ENCODE peak calls at places on chromosomes 16 and 17, in eight cellular contexts. One of them, this sample, is unnamed.

GRCh38 chr16:80314042-80314441 is 226.8 kb upstream of the DYNLRB2 start:
- DNase-seq in kidney: no peak
- DNase-seq in H7: no peak
- DNase-seq in AG04450: no peak
- DNase-seq in NCI-H1436 treated with DMSO at 0.1 percent for 48 hours: no peak
- DNase-seq in nucleus accumbens: no peak
- DNase-seq in Right ventricle myocardium superior: no peak
- DNase-seq in upper lobe of right lung: no peak
- DNase-seq in this sample: no peak

GRCh38 chr17:17141860-17142552 is 64.1 kb downstream of the PLD6 start:
- DNase-seq in kidney: no peak
- DNase-seq in H7: peak
- DNase-seq in AG04450: no peak
- DNase-seq in NCI-H1436 treated with DMSO at 0.1 percent for 48 hours: no peak
- DNase-seq in nucleus accumbens: peak
- DNase-seq in Right ventricle myocardium superior: peak
- DNase-seq in upper lobe of right lung: no peak
- DNase-seq in this sample: peak

GRCh38 chr16:67884-68789 is 4.3 kb downstream of the RHBDF1 start:
- DNase-seq in kidney: peak
- DNase-seq in H7: no peak
- DNase-seq in AG04450: no peak
- DNase-seq in NCI-H1436 treated with DMSO at 0.1 percent for 48 hours: no peak
- DNase-seq in nucleus accumbens: no peak
- DNase-seq in Right ventricle myocardium superior: peak
- DNase-seq in upper lobe of right lung: no peak
- DNase-seq in this sample: no peak

GRCh38 chr17:81002409-81003361 is 11.0 kb downstream of the CHMP6 start:
- DNase-seq in kidney: peak
- DNase-seq in H7: peak
- DNase-seq in AG04450: no peak
- DNase-seq in NCI-H1436 treated with DMSO at 0.1 percent for 48 hours: peak
- DNase-seq in nucleus accumbens: no peak
- DNase-seq in Right ventricle myocardium superior: peak
- DNase-seq in upper lobe of right lung: peak
- DNase-seq in this sample: peak

GRCh38 chr17:62652251-62653001 is 25.0 kb downstream of the MRC2 start:
- DNase-seq in kidney: peak
- DNase-seq in H7: peak
- DNase-seq in AG04450: no peak
- DNase-seq in NCI-H1436 treated with DMSO at 0.1 percent for 48 hours: no peak
- DNase-seq in nucleus accumbens: no peak
- DNase-seq in Right ventricle myocardium superior: peak
- DNase-seq in upper lobe of right lung: peak
- DNase-seq in this sample: no peak

GRCh38 chr17:77801545-77802332 is 156.8 kb upstream of the TNRC6C start:
- DNase-seq in kidney: peak
- DNase-seq in H7: no peak
- DNase-seq in AG04450: no peak
- DNase-seq in NCI-H1436 treated with DMSO at 0.1 percent for 48 hours: no peak
- DNase-seq in nucleus accumbens: no peak
- DNase-seq in Right ventricle myocardium superior: no peak
- DNase-seq in upper lobe of right lung: no peak
- DNase-seq in this sample: no peak

GRCh38 chr16:12078405-12079245 is 102.1 kb downstream of the SNX29 start:
- DNase-seq in kidney: no peak
- DNase-seq in H7: no peak
- DNase-seq in AG04450: no peak
- DNase-seq in NCI-H1436 treated with DMSO at 0.1 percent for 48 hours: no peak
- DNase-seq in nucleus accumbens: no peak
- DNase-seq in Right ventricle myocardium superior: no peak
- DNase-seq in upper lobe of right lung: peak
- DNase-seq in this sample: peak

GRCh38 chr16:50806099-50807062 is 64.5 kb downstream of the CYLD start:
- DNase-seq in kidney: peak
- DNase-seq in H7: peak
- DNase-seq in AG04450: peak
- DNase-seq in NCI-H1436 treated with DMSO at 0.1 percent for 48 hours: peak
- DNase-seq in nucleus accumbens: peak
- DNase-seq in Right ventricle myocardium superior: peak
- DNase-seq in upper lobe of right lung: peak
- DNase-seq in this sample: peak

GRCh38 chr17:68204736-68205135 is 43.1 kb upstream of the AMZ2 start:
- DNase-seq in kidney: no peak
- DNase-seq in H7: peak
- DNase-seq in AG04450: no peak
- DNase-seq in NCI-H1436 treated with DMSO at 0.1 percent for 48 hours: no peak
- DNase-seq in nucleus accumbens: no peak
- DNase-seq in Right ventricle myocardium superior: peak
- DNase-seq in upper lobe of right lung: peak
- DNase-seq in this sample: peak

GRCh38 chr17:67126983-67127382 is 82.6 kb downstream of the CACNG1 start:
- DNase-seq in kidney: no peak
- DNase-seq in H7: no peak
- DNase-seq in AG04450: no peak
- DNase-seq in NCI-H1436 treated with DMSO at 0.1 percent for 48 hours: no peak
- DNase-seq in nucleus accumbens: no peak
- DNase-seq in Right ventricle myocardium superior: no peak
- DNase-seq in upper lobe of right lung: no peak
- DNase-seq in this sample: no peak

GRCh38 chr17:7940034-7940433 is 8.0 kb downstream of the CNTROB start:
- DNase-seq in kidney: no peak
- DNase-seq in H7: no peak
- DNase-seq in AG04450: no peak
- DNase-seq in NCI-H1436 treated with DMSO at 0.1 percent for 48 hours: no peak
- DNase-seq in nucleus accumbens: no peak
- DNase-seq in Right ventricle myocardium superior: no peak
- DNase-seq in upper lobe of right lung: no peak
- DNase-seq in this sample: no peak

GRCh38 chr16:89847056-89847929 is 19.0 kb downstream of the SPIRE2 start:
- DNase-seq in kidney: no peak
- DNase-seq in H7: peak
- DNase-seq in AG04450: no peak
- DNase-seq in NCI-H1436 treated with DMSO at 0.1 percent for 48 hours: no peak
- DNase-seq in nucleus accumbens: no peak
- DNase-seq in Right ventricle myocardium superior: no peak
- DNase-seq in upper lobe of right lung: no peak
- DNase-seq in this sample: no peak

GRCh38 chr17:77245162-77245926 is 104.6 kb downstream of the SEC14L1 start:
- DNase-seq in kidney: peak
- DNase-seq in H7: peak
- DNase-seq in AG04450: no peak
- DNase-seq in NCI-H1436 treated with DMSO at 0.1 percent for 48 hours: no peak
- DNase-seq in nucleus accumbens: no peak
- DNase-seq in Right ventricle myocardium superior: no peak
- DNase-seq in upper lobe of right lung: no peak
- DNase-seq in this sample: no peak

GRCh38 chr17:57919912-57920311 is 35.3 kb downstream of the CUEDC1 start:
- DNase-seq in kidney: no peak
- DNase-seq in H7: no peak
- DNase-seq in AG04450: no peak
- DNase-seq in NCI-H1436 treated with DMSO at 0.1 percent for 48 hours: no peak
- DNase-seq in nucleus accumbens: no peak
- DNase-seq in Right ventricle myocardium superior: no peak
- DNase-seq in upper lobe of right lung: no peak
- DNase-seq in this sample: no peak

GRCh38 chr17:69166957-69167356 is 25.3 kb upstream of the ABCA6 start:
- DNase-seq in kidney: no peak
- DNase-seq in H7: no peak
- DNase-seq in AG04450: no peak
- DNase-seq in NCI-H1436 treated with DMSO at 0.1 percent for 48 hours: no peak
- DNase-seq in nucleus accumbens: no peak
- DNase-seq in Right ventricle myocardium superior: no peak
- DNase-seq in upper lobe of right lung: no peak
- DNase-seq in this sample: no peak

GRCh38 chr17:227581-228222 is 46.3 kb upstream of the DOC2B start:
- DNase-seq in kidney: peak
- DNase-seq in H7: no peak
- DNase-seq in AG04450: no peak
- DNase-seq in NCI-H1436 treated with DMSO at 0.1 percent for 48 hours: no peak
- DNase-seq in nucleus accumbens: no peak
- DNase-seq in Right ventricle myocardium superior: no peak
- DNase-seq in upper lobe of right lung: no peak
- DNase-seq in this sample: peak

GRCh38 chr16:81158964-81159363 is 62.8 kb upstream of the GCSH start:
- DNase-seq in kidney: no peak
- DNase-seq in H7: no peak
- DNase-seq in AG04450: no peak
- DNase-seq in NCI-H1436 treated with DMSO at 0.1 percent for 48 hours: no peak
- DNase-seq in nucleus accumbens: peak
- DNase-seq in Right ventricle myocardium superior: no peak
- DNase-seq in upper lobe of right lung: no peak
- DNase-seq in this sample: no peak

GRCh38 chr16:27671410-27671809 is 121.5 kb downstream of the KATNIP start:
- DNase-seq in kidney: no peak
- DNase-seq in H7: no peak
- DNase-seq in AG04450: no peak
- DNase-seq in NCI-H1436 treated with DMSO at 0.1 percent for 48 hours: no peak
- DNase-seq in nucleus accumbens: no peak
- DNase-seq in Right ventricle myocardium superior: no peak
- DNase-seq in upper lobe of right lung: no peak
- DNase-seq in this sample: no peak

GRCh38 chr17:38456031-38456815 is 28.0 kb downstream of the ARHGAP23 start:
- DNase-seq in kidney: no peak
- DNase-seq in H7: peak
- DNase-seq in AG04450: no peak
- DNase-seq in NCI-H1436 treated with DMSO at 0.1 percent for 48 hours: no peak
- DNase-seq in nucleus accumbens: no peak
- DNase-seq in Right ventricle myocardium superior: no peak
- DNase-seq in upper lobe of right lung: no peak
- DNase-seq in this sample: no peak

GRCh38 chr17:43398724-43399595 is at the start of gene ARL4D:
- DNase-seq in kidney: peak
- DNase-seq in H7: peak
- DNase-seq in AG04450: no peak
- DNase-seq in NCI-H1436 treated with DMSO at 0.1 percent for 48 hours: peak
- DNase-seq in nucleus accumbens: peak
- DNase-seq in Right ventricle myocardium superior: peak
- DNase-seq in upper lobe of right lung: peak
- DNase-seq in this sample: peak

GRCh38 chr17:7695586-7695985 is 7.3 kb downstream of the WRAP53 start:
- DNase-seq in kidney: no peak
- DNase-seq in H7: no peak
- DNase-seq in AG04450: no peak
- DNase-seq in NCI-H1436 treated with DMSO at 0.1 percent for 48 hours: no peak
- DNase-seq in nucleus accumbens: no peak
- DNase-seq in Right ventricle myocardium superior: no peak
- DNase-seq in upper lobe of right lung: no peak
- DNase-seq in this sample: no peak

GRCh38 chr17:65287040-65287439 is 149.9 kb downstream of the RGS9 start:
- DNase-seq in kidney: no peak
- DNase-seq in H7: no peak
- DNase-seq in AG04450: no peak
- DNase-seq in NCI-H1436 treated with DMSO at 0.1 percent for 48 hours: no peak
- DNase-seq in nucleus accumbens: no peak
- DNase-seq in Right ventricle myocardium superior: no peak
- DNase-seq in upper lobe of right lung: no peak
- DNase-seq in this sample: no peak

GRCh38 chr17:6507535-6507934 is 48.8 kb downstream of the PITPNM3 start:
- DNase-seq in kidney: no peak
- DNase-seq in H7: no peak
- DNase-seq in AG04450: peak
- DNase-seq in NCI-H1436 treated with DMSO at 0.1 percent for 48 hours: no peak
- DNase-seq in nucleus accumbens: no peak
- DNase-seq in Right ventricle myocardium superior: no peak
- DNase-seq in upper lobe of right lung: peak
- DNase-seq in this sample: peak

GRCh38 chr17:7548585-7549400 is at the start of gene TNFSF12:
- DNase-seq in kidney: peak
- DNase-seq in H7: peak
- DNase-seq in AG04450: no peak
- DNase-seq in NCI-H1436 treated with DMSO at 0.1 percent for 48 hours: no peak
- DNase-seq in nucleus accumbens: no peak
- DNase-seq in Right ventricle myocardium superior: peak
- DNase-seq in upper lobe of right lung: peak
- DNase-seq in this sample: peak

GRCh38 chr17:55588858-55589257 is 77.6 kb upstream of the SMIM36 start:
- DNase-seq in kidney: no peak
- DNase-seq in H7: no peak
- DNase-seq in AG04450: no peak
- DNase-seq in NCI-H1436 treated with DMSO at 0.1 percent for 48 hours: no peak
- DNase-seq in nucleus accumbens: no peak
- DNase-seq in Right ventricle myocardium superior: no peak
- DNase-seq in upper lobe of right lung: no peak
- DNase-seq in this sample: no peak

GRCh38 chr17:17297217-17297616 is 6.0 kb upstream of the NT5M start:
- DNase-seq in kidney: no peak
- DNase-seq in H7: no peak
- DNase-seq in AG04450: no peak
- DNase-seq in NCI-H1436 treated with DMSO at 0.1 percent for 48 hours: no peak
- DNase-seq in nucleus accumbens: no peak
- DNase-seq in Right ventricle myocardium superior: no peak
- DNase-seq in upper lobe of right lung: no peak
- DNase-seq in this sample: no peak

GRCh38 chr17:39002991-39003715 is 36.0 kb upstream of the FBXO47 start:
- DNase-seq in kidney: peak
- DNase-seq in H7: no peak
- DNase-seq in AG04450: no peak
- DNase-seq in NCI-H1436 treated with DMSO at 0.1 percent for 48 hours: no peak
- DNase-seq in nucleus accumbens: peak
- DNase-seq in Right ventricle myocardium superior: peak
- DNase-seq in upper lobe of right lung: peak
- DNase-seq in this sample: peak

GRCh38 chr16:77674888-77675287 is 47.4 kb upstream of the NUDT7 start:
- DNase-seq in kidney: no peak
- DNase-seq in H7: no peak
- DNase-seq in AG04450: peak
- DNase-seq in NCI-H1436 treated with DMSO at 0.1 percent for 48 hours: no peak
- DNase-seq in nucleus accumbens: no peak
- DNase-seq in Right ventricle myocardium superior: no peak
- DNase-seq in upper lobe of right lung: no peak
- DNase-seq in this sample: no peak

GRCh38 chr17:77802811-77803220 is 155.7 kb upstream of the TNRC6C start:
- DNase-seq in kidney: peak
- DNase-seq in H7: peak
- DNase-seq in AG04450: no peak
- DNase-seq in NCI-H1436 treated with DMSO at 0.1 percent for 48 hours: no peak
- DNase-seq in nucleus accumbens: peak
- DNase-seq in Right ventricle myocardium superior: peak
- DNase-seq in upper lobe of right lung: no peak
- DNase-seq in this sample: no peak

GRCh38 chr17:30550512-30551273 is 73.5 kb downstream of the GOSR1 start:
- DNase-seq in kidney: no peak
- DNase-seq in H7: no peak
- DNase-seq in AG04450: no peak
- DNase-seq in NCI-H1436 treated with DMSO at 0.1 percent for 48 hours: no peak
- DNase-seq in nucleus accumbens: no peak
- DNase-seq in Right ventricle myocardium superior: no peak
- DNase-seq in upper lobe of right lung: no peak
- DNase-seq in this sample: no peak

GRCh38 chr17:66952031-66952524 is 12.4 kb upstream of the CACNG4 start:
- DNase-seq in kidney: peak
- DNase-seq in H7: no peak
- DNase-seq in AG04450: peak
- DNase-seq in NCI-H1436 treated with DMSO at 0.1 percent for 48 hours: no peak
- DNase-seq in nucleus accumbens: no peak
- DNase-seq in Right ventricle myocardium superior: no peak
- DNase-seq in upper lobe of right lung: peak
- DNase-seq in this sample: no peak

GRCh38 chr17:50421308-50422031 is 4.5 kb upstream of the ACSF2 start:
- DNase-seq in kidney: no peak
- DNase-seq in H7: no peak
- DNase-seq in AG04450: no peak
- DNase-seq in NCI-H1436 treated with DMSO at 0.1 percent for 48 hours: no peak
- DNase-seq in nucleus accumbens: no peak
- DNase-seq in Right ventricle myocardium superior: no peak
- DNase-seq in upper lobe of right lung: no peak
- DNase-seq in this sample: no peak

GRCh38 chr16:27538508-27538907 is 11.2 kb downstream of the GTF3C1 start:
- DNase-seq in kidney: no peak
- DNase-seq in H7: no peak
- DNase-seq in AG04450: no peak
- DNase-seq in NCI-H1436 treated with DMSO at 0.1 percent for 48 hours: no peak
- DNase-seq in nucleus accumbens: no peak
- DNase-seq in Right ventricle myocardium superior: no peak
- DNase-seq in upper lobe of right lung: no peak
- DNase-seq in this sample: no peak

GRCh38 chr16:11583171-11583570 is 3.5 kb downstream of the LITAF start:
- DNase-seq in kidney: no peak
- DNase-seq in H7: no peak
- DNase-seq in AG04450: no peak
- DNase-seq in NCI-H1436 treated with DMSO at 0.1 percent for 48 hours: no peak
- DNase-seq in nucleus accumbens: no peak
- DNase-seq in Right ventricle myocardium superior: no peak
- DNase-seq in upper lobe of right lung: no peak
- DNase-seq in this sample: no peak